ENCODE peak calls at places on chromosome 2, in four cellular contexts. Q is K562, T is sigmoid colon, V is stomach. I is an unnamed sample. For H3K9me3, the result is how much of the 10 kb centered on the place peaks cover.

GRCh38 chr2:64263315-64263714 is 119.1 kb upstream of the PELI1 start:
- DNase-seq in Q (no peak), T (no peak), V (no peak), I (no peak)

GRCh38 chr2:73588177-73588576 is 54.0 kb downstream of the NAT8 start:
- DNase-seq in Q (no peak), V (no peak), T (no peak), I (no peak)

GRCh38 chr2:11466307-11467125 is 555 bp upstream of the E2F6 start:
- DNase-seq in V (no peak), T (no peak), Q (no peak), I (no peak)

GRCh38 chr2:66730429-66730828 is 295.5 kb downstream of the MEIS1 start:
- DNase-seq in T (no peak), Q (no peak), V (no peak), I (no peak)

GRCh38 chr2:222052934-222053367 is 245.8 kb downstream of the PAX3 start:
- DNase-seq in T (no peak), V (no peak), Q (no peak), I (no peak)

GRCh38 chr2:131092409-131093065 is 723 bp downstream of the FAM168B start:
- DNase-seq in V (peak), T (no peak), Q (no peak), I (no peak)

GRCh38 chr2:98726172-98726725 is 4.7 kb downstream of the MGAT4A start:
- DNase-seq in T (no peak), Q (no peak), V (no peak), I (no peak)

GRCh38 chr2:127423476-127423840 is 5.2 kb downstream of the PROC start:
- DNase-seq in V (peak), T (no peak), Q (no peak), I (no peak)

GRCh38 chr2:235229236-235229635 is 264.6 kb upstream of the AGAP1 start:
- DNase-seq in V (no peak), T (no peak), Q (no peak), I (no peak)

GRCh38 chr2:60116167-60116870 is 437.1 kb downstream of the BCL11A start:
- DNase-seq in T (no peak), V (no peak), Q (no peak), I (no peak)

GRCh38 chr2:235609746-235610145 is 115.9 kb downstream of the AGAP1 start:
- DNase-seq in T (no peak), V (no peak), Q (no peak), I (no peak)

GRCh38 chr2:54259413-54260240 is 3.6 kb upstream of the TSPYL6 start:
- DNase-seq in Q (no peak), T (no peak), V (no peak), I (no peak)

GRCh38 chr2:185255566-185255965 is 483.0 kb upstream of the FSIP2 start:
- DNase-seq in T (no peak), V (no peak), Q (no peak), I (no peak)

GRCh38 chr2:44392338-44392943 is 30.7 kb downstream of the CAMKMT start:
- DNase-seq in T (no peak), V (peak), Q (no peak), I (no peak)

GRCh38 chr2:189819297-189819704 is 35.1 kb downstream of the PMS1 start:
- DNase-seq in V (no peak), Q (no peak), T (no peak), I (no peak)

GRCh38 chr2:1553671-1554295 is 140.5 kb downstream of the TPO start:
- DNase-seq in T (no peak), V (no peak), Q (no peak), I (peak)

GRCh38 chr2:197997083-197997541 is 192.7 kb downstream of the PLCL1 start:
- DNase-seq in V (no peak), T (no peak), Q (no peak), I (no peak)

GRCh38 chr2:60339286-60339685 is 214.2 kb downstream of the BCL11A start:
- DNase-seq in T (no peak), V (no peak), Q (no peak), I (no peak)

GRCh38 chr2:178257127-178257526 is 62.8 kb downstream of the OSBPL6 start:
- DNase-seq in T (no peak), V (no peak), Q (no peak), I (no peak)

GRCh38 chr2:72165792-72166191 is 18.1 kb upstream of the CYP26B1 start:
- DNase-seq in Q (no peak), V (no peak), T (no peak), I (no peak)

GRCh38 chr2:114076961-114077360 is 187.1 kb downstream of the ACTR3 start:
- DNase-seq in Q (no peak), V (no peak), T (no peak), I (no peak)

GRCh38 chr2:215870088-215870490 is 143.3 kb downstream of the MREG start:
- DNase-seq in T (no peak), V (no peak), Q (no peak), I (no peak)

GRCh38 chr2:179422037-179422643 is 157.5 kb upstream of the SESTD1 start:
- DNase-seq in V (peak), T (peak), Q (no peak), I (no peak)

GRCh38 chr2:57947398-57947797 is 99.2 kb upstream of the VRK2 start:
- DNase-seq in Q (no peak), V (no peak), T (no peak), I (no peak)

GRCh38 chr2:41948397-41948763 is 99.4 kb upstream of the PKDCC start:
- DNase-seq in Q (no peak), V (no peak), T (no peak), I (no peak)

GRCh38 chr2:232979871-232980461 is 33.1 kb downstream of the NGEF start:
- DNase-seq in Q (no peak), T (no peak), V (no peak), I (peak)

GRCh38 chr2:188787661-188788044 is 186.5 kb upstream of the COL3A1 start:
- DNase-seq in V (no peak), Q (no peak), T (no peak), I (no peak)

GRCh38 chr2:240733803-240734495 is 42.3 kb downstream of the AQP12A start:
- DNase-seq in Q (no peak), V (no peak), T (no peak), I (no peak)

GRCh38 chr2:172000696-172001361 is 1.1 kb downstream of the METAP1D start:
- DNase-seq in V (no peak), T (no peak), Q (no peak), I (no peak)

GRCh38 chr2:171999125-171999524 is 628 bp upstream of the METAP1D start:
- DNase-seq in T (no peak), V (no peak), Q (no peak), I (no peak)

GRCh38 chr2:171996021-171996420 is 3.7 kb upstream of the METAP1D start:
- DNase-seq in V (no peak), T (no peak), Q (no peak), I (no peak)

GRCh38 chr2:171995586-171995985 is 4.2 kb upstream of the METAP1D start:
- DNase-seq in T (no peak), Q (no peak), V (no peak), I (no peak)

GRCh38 chr2:171999604-172000469 is at the start of gene METAP1D:
- DNase-seq in T (peak), Q (peak), V (peak), I (peak)
- TF ChIP-seq POLR2AphosphoS5 in T (no peak), Q (peak), V (no peak), I (peak)

DNA sequence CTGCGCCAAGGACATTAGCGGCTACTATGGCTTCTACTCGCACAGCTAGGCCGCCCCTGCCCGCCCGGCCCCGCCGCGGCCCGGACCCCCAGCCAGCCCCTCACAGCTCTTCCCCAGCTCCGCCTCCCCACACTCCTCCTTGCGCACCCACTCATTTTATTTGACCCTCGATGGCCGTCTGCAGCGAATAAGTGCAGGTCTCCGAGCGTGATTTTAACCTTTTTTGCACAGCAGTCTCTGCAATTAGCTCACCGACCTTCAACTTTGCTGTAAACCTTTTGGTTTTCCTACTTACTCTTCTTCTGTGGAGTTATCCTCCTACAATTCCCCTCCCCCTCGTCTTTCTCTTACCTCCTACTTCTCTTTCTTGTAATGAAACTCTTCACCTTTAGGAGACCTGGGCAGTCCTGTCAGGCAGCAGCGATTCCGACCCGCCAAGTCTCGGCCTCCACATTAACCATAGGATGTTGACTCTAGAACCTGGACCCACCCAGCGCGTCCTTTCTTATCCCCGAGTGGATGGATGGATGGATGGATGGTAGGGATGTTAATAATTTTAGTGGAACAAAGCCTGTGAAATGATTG is 8.2 kb downstream of the TBR1 start:
- DNase-seq in Q (no peak), V (no peak), T (no peak), I (no peak)
- H3K4me3 ChIP-seq in Q (no peak), V (peak), T (no peak), I (peak)

DNA sequence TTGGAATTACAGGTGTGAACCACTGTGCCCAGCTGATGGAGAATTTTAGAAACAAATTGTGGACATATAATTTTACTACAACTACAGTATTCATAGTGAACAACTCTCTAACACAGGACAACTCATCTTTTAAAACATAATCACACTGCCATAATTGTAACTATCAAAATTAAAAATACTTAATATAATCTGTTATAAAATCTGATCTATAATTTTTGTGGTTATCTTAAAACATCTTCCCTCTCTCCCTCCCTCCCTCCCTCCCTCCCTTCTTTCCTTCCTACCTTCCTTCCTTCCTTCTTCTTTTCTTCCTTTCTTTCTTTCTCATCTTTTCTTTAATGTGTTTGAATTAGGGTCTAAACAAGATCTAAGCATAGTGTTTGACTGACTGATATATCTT is 577.7 kb downstream of the CNTNAP5 start:
- DNase-seq in T (no peak), V (no peak), Q (no peak), I (no peak)
- H3K9me3 ChIP-seq in T (under half), V (under half), Q (under half), I (under half)

GRCh38 chr2:166417669-166418068 is 41.9 kb upstream of the SCN9A start:
- DNase-seq in V (no peak), T (no peak), Q (no peak), I (no peak)

GRCh38 chr2:166418853-166419615 is 43.3 kb upstream of the SCN9A start:
- DNase-seq in Q (no peak), T (no peak), V (no peak), I (no peak)

GRCh38 chr2:166424841-166425240 is 49.1 kb upstream of the SCN9A start:
- DNase-seq in T (no peak), Q (no peak), V (no peak), I (no peak)

GRCh38 chr2:166419616-166419934 is 43.8 kb upstream of the SCN9A start:
- DNase-seq in Q (no peak), T (no peak), V (no peak), I (no peak)
- TF ChIP-seq POLR2AphosphoS5 in Q (no peak), T (no peak), V (no peak), I (no peak)

GRCh38 chr2:96928277-96928781 is 58.1 kb downstream of the FAM178B start:
- DNase-seq in T (peak), V (no peak), Q (no peak), I (no peak)
- H3K4me3 ChIP-seq in T (peak), V (no peak), Q (peak), I (no peak)

DNA sequence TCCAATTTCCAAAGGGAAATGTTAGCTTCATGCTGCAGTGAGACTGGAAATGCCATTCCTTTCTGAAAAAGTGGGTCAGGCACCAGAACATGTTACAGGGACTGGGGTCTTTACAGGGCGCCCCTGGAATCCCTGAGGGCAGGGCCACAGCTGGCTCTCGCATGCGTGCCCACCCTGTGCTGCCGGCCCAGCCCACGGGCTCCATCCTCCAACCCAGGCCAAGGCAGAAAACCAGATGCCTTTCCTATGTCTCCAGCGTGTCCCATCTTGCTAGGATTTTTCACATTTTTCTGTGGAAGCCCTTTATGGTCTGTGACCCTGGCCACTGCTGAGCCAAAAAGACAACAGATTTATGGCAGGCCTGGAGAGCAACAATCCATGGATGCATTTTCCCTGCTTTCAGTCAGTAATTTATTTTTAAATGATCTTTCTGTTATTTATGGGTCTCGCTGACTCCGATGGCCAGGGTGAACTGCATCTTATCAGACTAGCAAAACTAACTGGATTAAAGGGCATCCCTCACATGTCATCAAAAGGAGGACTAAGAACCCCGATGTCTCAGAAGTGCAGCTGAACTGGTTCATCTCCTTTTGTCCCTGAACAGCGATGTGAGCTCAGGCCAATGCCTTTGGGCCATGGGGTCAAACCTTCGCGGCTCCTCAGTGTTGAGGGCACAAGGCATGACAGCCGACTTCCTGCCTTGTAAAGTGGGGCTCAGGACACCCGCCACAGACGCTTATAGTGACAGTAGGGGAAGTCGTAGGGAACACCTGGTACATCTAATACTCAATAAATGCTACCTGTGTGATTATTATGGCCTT is 346.0 kb downstream of the CYRIA start:
- DNase-seq in V (no peak), T (no peak), Q (no peak), I (no peak)
- H3K9me3 ChIP-seq in V (under half), T (under half), Q (under half), I (under half)

GRCh38 chr2:43218550-43219382 is 7.6 kb downstream of the ZFP36L2 start:
- DNase-seq in Q (peak), T (peak), V (peak), I (peak)

GRCh38 chr2:43219383-43220228 is 6.8 kb downstream of the ZFP36L2 start:
- DNase-seq in V (peak), Q (peak), T (peak), I (peak)

GRCh38 chr2:43221660-43222471 is 4.5 kb downstream of the ZFP36L2 start:
- DNase-seq in V (peak), Q (peak), T (peak), I (peak)

GRCh38 chr2:43220982-43221659 is 5.3 kb downstream of the ZFP36L2 start:
- DNase-seq in T (peak), Q (no peak), V (peak), I (peak)

DNA sequence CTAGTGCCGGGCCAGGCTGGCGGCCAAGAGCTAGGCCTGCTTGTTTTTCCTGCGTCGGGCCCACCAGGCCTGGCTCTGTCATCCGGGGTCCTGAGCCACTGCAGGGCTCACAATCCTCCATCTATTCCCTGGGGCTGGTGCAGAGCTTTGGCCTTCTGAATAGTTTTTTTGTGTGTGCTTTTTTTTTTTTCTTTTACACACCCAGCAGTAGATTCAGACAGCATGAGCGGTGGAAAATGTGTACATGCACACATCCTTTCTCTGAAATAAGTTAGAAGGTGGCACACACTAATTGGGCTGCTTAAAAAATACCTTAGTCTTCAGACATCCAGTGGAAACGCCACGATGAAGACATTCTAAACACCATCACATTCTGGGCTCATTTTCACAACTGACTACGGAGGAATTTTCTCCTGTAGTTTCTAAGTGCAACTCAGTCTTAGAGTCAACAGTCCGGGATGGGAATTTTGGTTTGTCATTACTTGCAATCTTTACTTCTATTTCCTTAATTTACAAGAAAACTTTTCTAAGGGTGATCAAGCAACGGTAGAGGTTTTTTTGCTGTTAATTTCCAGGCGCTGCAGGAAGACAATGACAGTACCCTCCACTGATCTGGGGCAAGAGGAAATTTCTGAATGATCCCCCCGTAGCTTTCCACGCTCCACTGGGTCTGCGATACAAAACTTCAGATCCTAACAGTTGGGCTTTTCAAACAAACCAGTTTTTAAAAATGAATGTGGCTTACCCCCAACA is 6.0 kb downstream of the ZFP36L2 start:
- DNase-seq in Q (no peak), T (no peak), V (no peak), I (peak)
- TF ChIP-seq POLR2AphosphoS5 in Q (no peak), T (no peak), V (no peak), I (no peak)

DNA sequence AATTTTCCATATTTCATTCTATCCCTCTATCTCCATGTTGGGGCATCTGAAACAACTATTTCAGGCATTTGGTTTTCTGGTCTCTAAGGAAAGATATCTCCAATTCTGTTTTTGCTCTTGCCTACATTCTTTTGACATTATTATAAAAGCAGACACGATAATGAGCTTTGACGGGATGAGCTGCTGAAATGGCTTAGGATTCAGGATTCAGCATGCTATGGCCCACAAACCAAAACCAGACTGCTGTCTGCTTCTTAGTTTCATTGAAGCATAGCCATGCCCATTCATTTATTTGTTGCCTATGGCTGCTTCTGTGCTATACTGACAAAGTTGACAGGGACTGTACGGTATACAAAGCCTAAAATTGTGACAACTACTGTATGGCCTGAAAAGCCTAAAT is 42.6 kb upstream of the GLS start:
- DNase-seq in T (no peak), Q (no peak), V (no peak), I (no peak)
- H3K4me3 ChIP-seq in T (no peak), Q (no peak), V (no peak), I (no peak)

DNA sequence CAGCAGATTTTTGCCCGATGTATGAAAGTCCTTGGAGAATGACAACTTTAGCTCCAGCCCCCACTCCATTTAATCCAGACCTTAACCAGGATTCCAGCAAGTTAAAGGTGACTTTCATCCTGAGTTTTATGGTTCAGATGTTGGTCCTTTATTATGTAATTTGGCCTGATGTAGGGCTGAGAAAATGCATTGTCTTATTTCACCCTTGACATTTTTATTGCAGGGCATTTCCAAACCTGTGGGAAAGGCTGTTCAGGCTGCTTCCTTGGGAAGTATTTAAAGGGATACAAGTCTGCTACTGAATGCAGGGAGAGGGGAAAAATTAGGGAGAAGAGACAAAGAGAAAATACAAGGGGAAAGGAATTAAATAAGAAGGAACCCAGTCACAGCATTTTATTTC is 48.8 kb downstream of the ASB1 start:
- DNase-seq in V (no peak), Q (no peak), T (no peak), I (no peak)
- H3K9me3 ChIP-seq in V (under half), Q (under half), T (under half), I (half or more)

GRCh38 chr2:186575302-186575701 is 14.6 kb upstream of the ITGAV start:
- DNase-seq in T (no peak), V (no peak), Q (peak), I (no peak)
- TF ChIP-seq POLR2AphosphoS5 in T (no peak), V (peak), Q (no peak), I (no peak)